ENCODE peak calls at places on chromosomes 7 and 10, in five cellular contexts. One of them, this sample, is unnamed.

GRCh38 chr10:114404171-114405010 is at the start of gene AFAP1L2:
- DNase-seq in hepatocyte: peak; percentile 69
- DNase-seq in cardiac muscle cell: peak; percentile 64
- DNase-seq in esophagus squamous epithelium: no peak
- DNase-seq in heart left ventricle: no peak
- DNase-seq in this sample: peak; percentile 60

GRCh38 chr10:88810196-88810961 is 7.8 kb downstream of the LIPM start:
- DNase-seq in hepatocyte: peak; percentile 73
- DNase-seq in heart left ventricle: no peak
- DNase-seq in esophagus squamous epithelium: no peak
- DNase-seq in cardiac muscle cell: peak; percentile 69
- DNase-seq in this sample: no peak

GRCh38 chr7:127799535-127800305 is 147.7 kb downstream of the SND1 start:
- DNase-seq in hepatocyte: no peak
- DNase-seq in esophagus squamous epithelium: no peak
- DNase-seq in cardiac muscle cell: no peak
- DNase-seq in heart left ventricle: no peak
- DNase-seq in this sample: no peak

GRCh38 chr10:112991888-112992491 is 41.9 kb downstream of the TCF7L2 start:
- DNase-seq in esophagus squamous epithelium: no peak
- DNase-seq in heart left ventricle: no peak
- DNase-seq in hepatocyte: no peak
- DNase-seq in cardiac muscle cell: no peak
- DNase-seq in this sample: no peak

GRCh38 chr10:133197786-133198185 is 32.2 kb upstream of the UTF1 start:
- DNase-seq in heart left ventricle: no peak
- DNase-seq in cardiac muscle cell: no peak
- DNase-seq in esophagus squamous epithelium: no peak
- DNase-seq in hepatocyte: no peak
- DNase-seq in this sample: no peak

GRCh38 chr10:133306941-133307379 is 1.7 kb downstream of the TUBGCP2 start:
- DNase-seq in hepatocyte: no peak
- DNase-seq in cardiac muscle cell: no peak
- DNase-seq in heart left ventricle: no peak
- DNase-seq in esophagus squamous epithelium: no peak
- DNase-seq in this sample: no peak

GRCh38 chr7:154685564-154685901 is 317.4 kb downstream of the PAXIP1 start:
- DNase-seq in heart left ventricle: no peak
- DNase-seq in cardiac muscle cell: no peak
- DNase-seq in esophagus squamous epithelium: no peak
- DNase-seq in hepatocyte: no peak
- DNase-seq in this sample: no peak

GRCh38 chr7:142898377-142899235 is 13.1 kb upstream of the TRPV6 start:
- DNase-seq in hepatocyte: no peak
- DNase-seq in heart left ventricle: no peak
- DNase-seq in cardiac muscle cell: no peak
- DNase-seq in esophagus squamous epithelium: no peak
- DNase-seq in this sample: no peak

GRCh38 chr7:38502848-38503247 is 128.3 kb downstream of the AMPH start:
- DNase-seq in hepatocyte: no peak
- DNase-seq in esophagus squamous epithelium: no peak
- DNase-seq in heart left ventricle: no peak
- DNase-seq in cardiac muscle cell: no peak
- DNase-seq in this sample: no peak

DNA sequence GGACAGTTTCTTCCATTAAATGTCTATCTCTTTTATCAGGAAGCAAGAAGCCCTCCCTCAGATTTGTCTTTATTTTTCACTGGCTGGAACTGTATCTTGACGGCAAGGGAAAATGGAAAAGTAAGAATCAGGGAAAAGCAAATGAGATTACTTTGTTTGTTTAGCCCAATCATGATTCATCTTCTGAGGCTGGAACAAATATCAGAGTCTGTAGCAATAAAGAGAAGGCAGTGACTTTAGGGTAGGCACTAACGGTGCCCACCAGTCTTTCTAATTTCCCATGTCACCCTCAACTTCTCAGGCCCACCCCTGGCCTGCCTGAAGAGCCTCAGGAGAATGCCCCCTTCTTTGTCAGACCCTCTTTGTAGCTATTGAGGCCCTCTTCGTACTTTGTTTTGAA is 36.3 kb upstream of the GOLGA7B start:
- DNase-seq in esophagus squamous epithelium: no peak
- DNase-seq in hepatocyte: no peak
- DNase-seq in heart left ventricle: no peak
- DNase-seq in cardiac muscle cell: no peak
- DNase-seq in this sample: no peak
- H3K27me3 ChIP-seq in esophagus squamous epithelium: no peaks in the 10 kb centered on the region
- H3K27me3 ChIP-seq in hepatocyte: no peaks in the 10 kb centered on the region
- H3K27me3 ChIP-seq in heart left ventricle: peaks cover 6% of the 10 kb centered on the region
- H3K27me3 ChIP-seq in cardiac muscle cell: no peaks in the 10 kb centered on the region
- H3K27me3 ChIP-seq in this sample: no peaks in the 10 kb centered on the region

DNA sequence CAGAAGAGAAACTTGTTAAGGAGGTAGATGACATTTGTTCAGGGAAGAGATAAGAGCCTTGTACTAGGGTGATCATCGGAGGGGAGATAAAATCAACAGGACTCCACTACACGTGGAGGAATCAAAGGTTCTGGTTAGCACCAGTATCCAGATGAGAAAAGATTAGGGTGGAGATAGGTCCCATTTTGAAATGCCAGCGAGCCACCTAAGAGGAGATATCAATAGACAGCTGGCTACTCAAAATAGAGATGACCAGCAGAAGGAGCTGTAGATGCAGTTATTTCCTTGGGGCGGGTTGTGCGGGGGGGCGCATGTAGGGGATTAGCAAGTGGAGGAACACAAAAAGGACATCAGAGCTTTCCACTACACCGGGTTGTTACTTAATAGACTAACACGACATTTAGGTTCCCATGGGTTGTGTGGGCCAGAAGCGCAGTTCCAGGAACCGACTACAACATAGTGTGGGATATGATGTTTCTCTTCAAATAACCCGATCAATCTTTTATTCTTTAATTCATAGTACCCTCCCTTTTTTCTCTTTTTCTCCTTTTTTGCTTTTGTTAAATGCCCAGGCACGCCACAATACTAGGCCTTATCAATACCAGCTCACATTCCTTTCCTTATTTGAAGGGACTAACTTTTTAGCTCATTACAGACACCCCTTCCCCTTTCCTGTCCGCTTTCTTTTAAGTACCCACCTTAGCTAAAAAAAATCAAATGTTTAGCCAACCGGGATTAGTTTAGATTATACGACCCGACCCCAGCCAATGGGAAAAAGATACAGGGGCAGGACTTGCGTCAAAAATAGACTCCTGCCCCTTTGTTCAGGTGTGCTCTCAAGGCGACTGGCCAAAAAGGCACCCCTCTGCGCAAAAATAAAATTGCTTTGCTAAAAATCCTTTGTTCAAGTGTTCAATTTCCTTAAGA is 2.0 kb upstream of the KIF11 start:
- DNase-seq in esophagus squamous epithelium: no peak
- DNase-seq in cardiac muscle cell: peak; percentile 11
- DNase-seq in heart left ventricle: peak; percentile 47
- DNase-seq in hepatocyte: peak; percentile 60
- DNase-seq in this sample: peak; percentile 33
- TF ChIP-seq CTCF in esophagus squamous epithelium: no peak
- TF ChIP-seq CTCF in cardiac muscle cell: peak; percentile 39
- TF ChIP-seq CTCF in heart left ventricle: no peak
- TF ChIP-seq CTCF in hepatocyte: peak; percentile 41
- TF ChIP-seq CTCF in this sample: no peak

DNA sequence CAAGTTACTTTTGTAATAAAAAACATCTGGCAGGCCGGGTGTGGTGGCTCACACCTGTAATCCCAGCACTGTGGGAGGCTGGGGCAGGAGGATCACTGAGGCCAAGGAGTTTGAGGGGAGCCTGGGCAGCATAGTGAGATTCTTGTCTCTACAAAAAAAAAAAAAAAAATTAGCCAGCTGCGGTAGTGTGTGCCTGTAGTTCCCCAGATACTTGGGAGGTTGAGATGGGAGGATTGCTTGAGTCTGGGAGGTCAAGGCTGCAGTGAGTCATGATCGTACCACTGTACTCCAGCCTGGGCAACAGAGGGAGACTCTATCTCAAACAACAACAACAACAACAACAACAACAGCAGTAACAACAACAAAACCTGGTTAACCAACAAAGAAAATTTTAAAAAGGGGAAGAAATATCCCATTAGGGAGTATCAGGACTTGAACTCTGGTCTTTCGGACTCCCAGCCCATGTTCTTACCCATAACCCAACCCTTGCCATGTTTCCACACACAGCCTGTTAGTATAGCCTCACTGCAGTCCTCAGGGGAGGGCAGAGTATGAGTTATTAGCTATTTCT is 17.2 kb downstream of the PALD1 start:
- DNase-seq in heart left ventricle: no peak
- DNase-seq in cardiac muscle cell: no peak
- DNase-seq in hepatocyte: no peak
- DNase-seq in esophagus squamous epithelium: no peak
- DNase-seq in this sample: no peak
- H3K27me3 ChIP-seq in heart left ventricle: no peaks in the 10 kb centered on the region
- H3K27me3 ChIP-seq in cardiac muscle cell: no peaks in the 10 kb centered on the region
- H3K27me3 ChIP-seq in hepatocyte: no peaks in the 10 kb centered on the region
- H3K27me3 ChIP-seq in esophagus squamous epithelium: no peaks in the 10 kb centered on the region
- H3K27me3 ChIP-seq in this sample: no peaks in the 10 kb centered on the region

GRCh38 chr7:133562617-133563016 is 309.7 kb downstream of the EXOC4 start:
- DNase-seq in heart left ventricle: no peak
- DNase-seq in esophagus squamous epithelium: no peak
- DNase-seq in cardiac muscle cell: no peak
- DNase-seq in hepatocyte: no peak
- DNase-seq in this sample: no peak

GRCh38 chr7:133560900-133561299 is 308.0 kb downstream of the EXOC4 start:
- DNase-seq in heart left ventricle: no peak
- DNase-seq in cardiac muscle cell: no peak
- DNase-seq in hepatocyte: no peak
- DNase-seq in esophagus squamous epithelium: no peak
- DNase-seq in this sample: no peak

GRCh38 chr7:133561361-133561760 is 308.5 kb downstream of the EXOC4 start:
- DNase-seq in esophagus squamous epithelium: no peak
- DNase-seq in cardiac muscle cell: no peak
- DNase-seq in heart left ventricle: no peak
- DNase-seq in hepatocyte: no peak
- DNase-seq in this sample: no peak

GRCh38 chr7:133563196-133563707 is 310.4 kb downstream of the EXOC4 start:
- DNase-seq in cardiac muscle cell: no peak
- DNase-seq in esophagus squamous epithelium: no peak
- DNase-seq in heart left ventricle: no peak
- DNase-seq in hepatocyte: no peak
- DNase-seq in this sample: no peak

DNA sequence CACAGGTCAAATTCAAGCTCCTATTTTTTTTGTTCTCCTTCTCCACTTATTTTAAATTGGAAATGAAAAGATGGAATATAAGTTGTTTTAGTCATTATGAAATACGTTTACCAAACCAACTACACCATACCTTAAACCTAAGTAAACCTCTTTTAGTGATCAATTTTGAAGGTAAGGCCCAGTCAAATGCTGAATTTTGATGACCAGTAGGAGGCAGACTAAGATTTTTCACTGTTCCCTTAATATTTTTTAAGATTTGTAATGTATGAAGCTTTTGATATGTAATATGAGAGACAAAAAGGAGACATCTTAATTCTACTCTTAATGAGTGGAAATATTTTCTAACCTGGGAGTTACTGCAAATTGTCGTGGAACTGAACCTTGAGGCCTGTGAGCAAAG is 311.6 kb downstream of the EXOC4 start:
- DNase-seq in esophagus squamous epithelium: no peak
- DNase-seq in cardiac muscle cell: no peak
- DNase-seq in hepatocyte: no peak
- DNase-seq in heart left ventricle: no peak
- DNase-seq in this sample: no peak
- TF ChIP-seq CTCF in esophagus squamous epithelium: no peak
- TF ChIP-seq CTCF in cardiac muscle cell: peak; percentile 26
- TF ChIP-seq CTCF in hepatocyte: no peak
- TF ChIP-seq CTCF in heart left ventricle: no peak
- TF ChIP-seq CTCF in this sample: no peak

GRCh38 chr7:155802906-155803417 is 9.3 kb downstream of the SHH start:
- DNase-seq in esophagus squamous epithelium: no peak
- DNase-seq in cardiac muscle cell: no peak
- DNase-seq in heart left ventricle: no peak
- DNase-seq in hepatocyte: no peak
- DNase-seq in this sample: no peak

GRCh38 chr7:155802291-155802690 is 10.0 kb downstream of the SHH start:
- DNase-seq in esophagus squamous epithelium: no peak
- DNase-seq in hepatocyte: no peak
- DNase-seq in heart left ventricle: no peak
- DNase-seq in cardiac muscle cell: no peak
- DNase-seq in this sample: no peak

GRCh38 chr7:155804431-155804831 is 7.8 kb downstream of the SHH start:
- DNase-seq in cardiac muscle cell: no peak
- DNase-seq in esophagus squamous epithelium: no peak
- DNase-seq in heart left ventricle: no peak
- DNase-seq in hepatocyte: no peak
- DNase-seq in this sample: no peak

GRCh38 chr7:155804897-155805825 is 7.1 kb downstream of the SHH start:
- DNase-seq in esophagus squamous epithelium: no peak
- DNase-seq in heart left ventricle: no peak
- DNase-seq in cardiac muscle cell: peak; percentile 82
- DNase-seq in hepatocyte: peak; percentile 81
- DNase-seq in this sample: no peak

GRCh38 chr7:155803418-155804376 is 8.6 kb downstream of the SHH start:
- DNase-seq in cardiac muscle cell: no peak
- DNase-seq in esophagus squamous epithelium: no peak
- DNase-seq in heart left ventricle: no peak
- DNase-seq in hepatocyte: peak; percentile 70
- DNase-seq in this sample: no peak
- H3K27me3 ChIP-seq in cardiac muscle cell: peaks cover 100% of the 10 kb centered on the region
- H3K27me3 ChIP-seq in esophagus squamous epithelium: peaks cover 9% of the 10 kb centered on the region
- H3K27me3 ChIP-seq in heart left ventricle: peaks cover 98% of the 10 kb centered on the region
- H3K27me3 ChIP-seq in hepatocyte: peaks cover 48% of the 10 kb centered on the region
- H3K27me3 ChIP-seq in this sample: peaks cover 5% of the 10 kb centered on the region

GRCh38 chr10:29951441-29951931 is 107.9 kb downstream of the JCAD start:
- DNase-seq in heart left ventricle: no peak
- DNase-seq in esophagus squamous epithelium: no peak
- DNase-seq in cardiac muscle cell: no peak
- DNase-seq in hepatocyte: no peak
- DNase-seq in this sample: no peak
- TF ChIP-seq CTCF in heart left ventricle: no peak
- TF ChIP-seq CTCF in esophagus squamous epithelium: no peak
- TF ChIP-seq CTCF in cardiac muscle cell: no peak
- TF ChIP-seq CTCF in hepatocyte: no peak
- TF ChIP-seq CTCF in this sample: no peak